ENCODE peak calls at places on chromosome 20, in five cellular contexts. I is GM03348, D is C1 segment of cervical spinal cord, L is posterior cingulate gyrus, W is activated gamma-delta T cell treated with Interleukin-2 at 50 U/mL for 16 hours. O is an unnamed sample.

GRCh38 chr20:21719592-21720214 is 14.2 kb downstream of the PAX1 start:
- DNase-seq in D (no peak), L (peak), W (peak), I (peak), O (peak)

GRCh38 chr20:50642288-50642803 is 49.0 kb downstream of the RIPOR3 start:
- DNase-seq in D (no peak), L (no peak), I (no peak), W (no peak), O (no peak)

GRCh38 chr20:43243672-43244269 is 54.1 kb upstream of the PTPRT start:
- DNase-seq in W (no peak), D (peak), L (peak), I (peak), O (no peak)

GRCh38 chr20:20888273-20888656 is 175.8 kb upstream of the RALGAPA2 start:
- DNase-seq in W (no peak), D (no peak), I (no peak), L (no peak), O (no peak)

GRCh38 chr20:47600967-47601547 is 99.4 kb downstream of the NCOA3 start:
- DNase-seq in D (no peak), I (no peak), L (no peak), W (no peak), O (no peak)

GRCh38 chr20:1301031-1301529 is 27.9 kb downstream of the SDCBP2 start:
- DNase-seq in D (no peak), L (no peak), W (peak), I (peak), O (peak)

GRCh38 chr20:45452238-45452637 is 17.3 kb upstream of the WFDC2 start:
- DNase-seq in W (no peak), I (no peak), L (no peak), D (no peak), O (no peak)

GRCh38 chr20:32434434-32434833 is 76.3 kb downstream of the ASXL1 start:
- DNase-seq in W (no peak), L (no peak), I (no peak), D (no peak), O (no peak)

GRCh38 chr20:20525756-20526155 is 157.9 kb downstream of the INSM1 start:
- DNase-seq in D (no peak), W (no peak), L (no peak), I (no peak), O (no peak)

GRCh38 chr20:38685853-38686473 is 38.3 kb upstream of the SLC32A1 start:
- DNase-seq in W (peak), I (peak), L (no peak), D (no peak), O (peak)

GRCh38 chr20:63641146-63641791 is 12.0 kb downstream of the STMN3 start:
- DNase-seq in D (no peak), W (peak), I (no peak), L (no peak), O (no peak)

GRCh38 chr20:59723607-59724456 is 119.5 kb downstream of the PHACTR3 start:
- DNase-seq in L (no peak), W (no peak), D (no peak), I (no peak), O (no peak)

GRCh38 chr20:43404880-43405279 is 52.8 kb upstream of the SRSF6 start:
- DNase-seq in D (no peak), L (no peak), W (no peak), I (no peak), O (no peak)

GRCh38 chr20:19986419-19986818 is 30.7 kb upstream of the NAA20 start:
- DNase-seq in W (no peak), I (peak), L (no peak), D (no peak), O (no peak)

GRCh38 chr20:59807909-59808728 is 125.3 kb downstream of the SYCP2 start:
- DNase-seq in I (no peak), L (peak), D (no peak), W (no peak), O (no peak)

GRCh38 chr20:46057856-46058655 is 29.0 kb downstream of the SLC12A5 start:
- DNase-seq in D (peak), W (no peak), I (peak), L (peak), O (peak)

GRCh38 chr20:37856932-37857660 is 45.8 kb upstream of the VSTM2L start:
- DNase-seq in D (no peak), I (peak), L (no peak), W (no peak), O (no peak)

GRCh38 chr20:13325033-13325432 is 104.0 kb downstream of the ISM1 start:
- DNase-seq in L (no peak), I (no peak), D (no peak), W (no peak), O (peak)

GRCh38 chr20:19120569-19120968 is 91.9 kb upstream of the SLC24A3 start:
- DNase-seq in I (no peak), L (no peak), D (no peak), W (no peak), O (no peak)

GRCh38 chr20:50012282-50013263 is 29.8 kb downstream of the SNAI1 start:
- DNase-seq in L (no peak), I (no peak), D (no peak), W (no peak), O (no peak)

GRCh38 chr20:1393507-1393882 is 641 bp upstream of the FKBP1A start:
- DNase-seq in D (no peak), L (no peak), I (no peak), W (no peak), O (no peak)

GRCh38 chr20:51562334-51563140 is 20.0 kb upstream of the NFATC2 start:
- DNase-seq in I (peak), W (peak), D (peak), L (peak), O (peak)

GRCh38 chr20:41598719-41599118 is 19.5 kb downstream of the CHD6 start:
- DNase-seq in W (no peak), L (no peak), I (no peak), D (no peak), O (no peak)

GRCh38 chr20:13648291-13648690 is 9.6 kb upstream of the TASP1 start:
- DNase-seq in L (no peak), D (no peak), W (no peak), I (no peak), O (no peak)

GRCh38 chr20:45842169-45842812 is 8.7 kb downstream of the SNX21 start:
- DNase-seq in D (no peak), I (peak), L (no peak), W (no peak), O (peak)

GRCh38 chr20:53621482-53622246 is 28.0 kb upstream of the ZNF217 start:
- DNase-seq in L (no peak), I (peak), W (no peak), D (no peak), O (peak)

GRCh38 chr20:9149796-9150195 is 80.9 kb downstream of the PLCB4 start:
- DNase-seq in L (no peak), W (no peak), I (no peak), D (no peak), O (no peak)

GRCh38 chr20:37198962-37199660 is 19.8 kb upstream of the MROH8 start:
- DNase-seq in W (no peak), D (no peak), I (no peak), L (no peak), O (no peak)

GRCh38 chr20:8271727-8272126 is 139.7 kb downstream of the PLCB1 start:
- DNase-seq in I (no peak), D (no peak), W (no peak), L (no peak), O (no peak)

GRCh38 chr20:17655286-17655651 is 26.8 kb downstream of the RRBP1 start:
- DNase-seq in W (no peak), D (no peak), I (peak), L (no peak), O (no peak)

GRCh38 chr20:38217791-38218565 is 42.6 kb downstream of the KIAA1755 start:
- DNase-seq in W (no peak), D (no peak), I (peak), L (no peak), O (peak)

GRCh38 chr20:20204326-20204725 is 152.0 kb downstream of the CFAP61 start:
- DNase-seq in W (no peak), L (no peak), I (no peak), D (no peak), O (no peak)

GRCh38 chr20:11776687-11777086 is 141.0 kb upstream of the BTBD3 start:
- DNase-seq in D (no peak), L (no peak), I (no peak), W (no peak), O (no peak)

GRCh38 chr20:57629976-57630525 is 9.8 kb upstream of the ZBP1 start:
- DNase-seq in L (no peak), D (no peak), I (no peak), W (no peak), O (no peak)

GRCh38 chr20:40279390-40279789 is 409.6 kb downstream of the MAFB start:
- DNase-seq in D (no peak), L (no peak), I (peak), W (no peak), O (peak)

GRCh38 chr20:52404676-52405075 is 213.1 kb upstream of the ZFP64 start:
- DNase-seq in D (no peak), I (no peak), W (no peak), L (no peak), O (no peak)

GRCh38 chr20:25369529-25369928 is 21.1 kb downstream of the ABHD12 start:
- DNase-seq in L (no peak), I (no peak), W (no peak), D (no peak), O (no peak)